ENCODE peak calls at places on chromosome 2, in nine cellular contexts. S is endodermal cell, A is HCT116, P is MM.1S, L is astrocyte, X is kidney, D is fibroblast of lung, F is IMR-90, V is H9. R is an unnamed sample.

GRCh38 chr2:117536139-117536538 is 278.4 kb upstream of the DDX18 start:
- DNase-seq in F (no peak), D (no peak), A (no peak), V (peak; percentile 52), X (no peak), P (no peak), L (no peak), S (peak; percentile 57), R (no peak)

GRCh38 chr2:180747728-180748127 is 232.7 kb upstream of the UBE2E3 start:
- DNase-seq in V (no peak), S (no peak), D (peak; percentile 54), F (peak; percentile 10), A (no peak), P (no peak), L (peak; percentile 44), X (no peak), R (no peak)

GRCh38 chr2:159658887-159659437 is 42.6 kb upstream of the BAZ2B start:
- DNase-seq in X (no peak), F (no peak), D (peak; percentile 65), P (no peak), L (peak; percentile 52), S (no peak), V (no peak), A (no peak), R (no peak)

GRCh38 chr2:3301001-3301400 is 76.6 kb downstream of the EIPR1 start:
- DNase-seq in X (peak; percentile 4), L (no peak), D (peak; percentile 27), S (no peak), A (no peak), F (peak; percentile 41), V (no peak), P (no peak), R (no peak)

GRCh38 chr2:54503192-54503591 is 47.1 kb downstream of the SPTBN1 start:
- DNase-seq in A (no peak), S (peak; percentile 93), D (no peak), P (peak; percentile 33), L (no peak), V (peak; percentile 75), F (peak; percentile 24), X (no peak), R (peak; percentile 30)

GRCh38 chr2:64799592-64800252 is 146.0 kb upstream of the SERTAD2 start:
- DNase-seq in A (no peak), S (no peak), P (no peak), D (no peak), V (no peak), L (no peak), F (peak; percentile 13), X (no peak), R (no peak)

GRCh38 chr2:235850289-235850688 is 317.9 kb downstream of the GBX2 start:
- DNase-seq in A (no peak), V (no peak), L (no peak), P (no peak), D (no peak), X (no peak), F (no peak), S (peak; percentile 20), R (no peak)

GRCh38 chr2:109128466-109129355 is at the start of gene SH3RF3:
- DNase-seq in P (peak; percentile 52), V (peak; percentile 56), A (no peak), S (peak; percentile 82), L (peak; percentile 59), X (peak; percentile 89), D (peak; percentile 69), F (peak; percentile 53), R (peak; percentile 38)

GRCh38 chr2:85706604-85707296 is 12.6 kb downstream of the GNLY start:
- DNase-seq in P (no peak), L (no peak), A (no peak), X (no peak), F (no peak), V (no peak), S (no peak), D (no peak), R (no peak)

GRCh38 chr2:17430326-17430725 is 87.9 kb downstream of the RAD51AP2 start:
- DNase-seq in X (no peak), A (no peak), F (no peak), S (no peak), D (no peak), L (no peak), V (no peak), P (no peak), R (no peak)

GRCh38 chr2:133193544-133193943 is 374.7 kb downstream of the NCKAP5 start:
- DNase-seq in P (no peak), V (no peak), D (no peak), A (no peak), F (no peak), L (no peak), X (no peak), S (no peak), R (no peak)

GRCh38 chr2:133194068-133194655 is 374.1 kb downstream of the NCKAP5 start:
- DNase-seq in S (no peak), D (no peak), P (no peak), A (no peak), X (no peak), F (peak; percentile 41), V (no peak), L (no peak), R (no peak)

GRCh38 chr2:133198678-133199077 is 369.6 kb downstream of the NCKAP5 start:
- DNase-seq in A (no peak), P (no peak), S (no peak), X (no peak), L (no peak), D (no peak), V (no peak), F (no peak), R (no peak)

GRCh38 chr2:133194777-133195335 is 373.4 kb downstream of the NCKAP5 start:
- DNase-seq in V (no peak), X (no peak), L (no peak), D (no peak), A (no peak), S (no peak), F (no peak), P (no peak), R (no peak)

DNA sequence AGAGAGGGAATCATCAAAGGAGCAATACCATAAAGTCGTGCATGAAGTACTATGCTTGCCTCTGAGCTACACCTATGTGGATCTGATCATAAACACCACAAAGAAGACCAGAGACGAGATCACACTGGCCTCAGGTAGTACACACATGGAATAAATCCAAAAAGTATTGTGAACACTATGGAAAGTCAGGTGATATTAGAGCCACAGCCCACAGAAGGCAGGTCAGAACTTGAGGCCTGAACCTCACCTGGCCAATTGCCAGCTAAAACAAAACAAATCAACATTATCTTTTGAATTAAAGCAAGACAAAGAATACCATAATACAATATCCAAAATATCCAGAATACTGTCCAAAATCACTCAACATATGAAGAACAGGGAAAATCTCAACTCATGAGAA is 371.1 kb downstream of the NCKAP5 start:
- DNase-seq in S (no peak), L (no peak), D (no peak), X (no peak), V (no peak), A (no peak), F (no peak), P (no peak), R (no peak)
- H3K9ac ChIP-seq in S (no peak overlapping the region), L (no peak overlapping the region), D (no peak overlapping the region), X (no peak overlapping the region), V (no peak overlapping the region), A (no peak overlapping the region), F (no peak overlapping the region), P (no peak overlapping the region), R (no peak overlapping the region)

DNA sequence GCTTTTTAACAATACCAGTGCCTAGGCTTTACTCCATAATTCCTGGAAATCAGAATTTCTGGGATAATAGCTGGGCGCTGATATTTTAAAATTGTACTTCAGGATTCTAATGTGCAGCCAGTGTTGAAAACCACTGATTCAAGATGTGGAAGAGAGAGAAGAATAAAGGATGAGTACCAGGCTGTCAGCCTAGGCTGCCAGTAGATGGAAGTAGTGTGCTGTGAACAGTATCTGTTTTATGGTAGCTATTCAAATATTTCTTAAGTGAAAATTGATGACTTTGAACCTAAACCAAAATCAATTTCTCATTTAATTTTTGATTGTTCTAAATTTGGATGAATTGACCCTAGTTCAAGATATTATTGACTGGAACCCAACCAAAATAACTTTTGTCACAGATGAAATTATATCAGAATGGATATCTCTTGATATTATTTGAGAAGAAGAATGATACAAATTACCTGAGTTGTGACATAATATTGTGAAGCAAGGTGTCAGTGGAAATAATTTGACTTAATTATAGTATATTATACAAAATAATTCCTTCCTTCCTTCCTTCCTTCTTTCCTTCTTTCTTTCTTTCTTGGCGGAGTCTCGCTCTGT is 88.0 kb downstream of the COMMD1 start:
- DNase-seq in L (peak; percentile 20), A (peak; percentile 38), D (peak; percentile 41), X (no peak), F (peak; percentile 62), P (peak; percentile 35), V (no peak), S (no peak), R (peak; percentile 25)
- TF ChIP-seq CTCF in L (peak; percentile 74), A (peak; percentile 73), D (peak; percentile 79), X (peak; percentile 72), F (peak; percentile 77), P (peak; percentile 74), V (peak; percentile 85), S (peak; percentile 89), R (peak; percentile 54)

DNA sequence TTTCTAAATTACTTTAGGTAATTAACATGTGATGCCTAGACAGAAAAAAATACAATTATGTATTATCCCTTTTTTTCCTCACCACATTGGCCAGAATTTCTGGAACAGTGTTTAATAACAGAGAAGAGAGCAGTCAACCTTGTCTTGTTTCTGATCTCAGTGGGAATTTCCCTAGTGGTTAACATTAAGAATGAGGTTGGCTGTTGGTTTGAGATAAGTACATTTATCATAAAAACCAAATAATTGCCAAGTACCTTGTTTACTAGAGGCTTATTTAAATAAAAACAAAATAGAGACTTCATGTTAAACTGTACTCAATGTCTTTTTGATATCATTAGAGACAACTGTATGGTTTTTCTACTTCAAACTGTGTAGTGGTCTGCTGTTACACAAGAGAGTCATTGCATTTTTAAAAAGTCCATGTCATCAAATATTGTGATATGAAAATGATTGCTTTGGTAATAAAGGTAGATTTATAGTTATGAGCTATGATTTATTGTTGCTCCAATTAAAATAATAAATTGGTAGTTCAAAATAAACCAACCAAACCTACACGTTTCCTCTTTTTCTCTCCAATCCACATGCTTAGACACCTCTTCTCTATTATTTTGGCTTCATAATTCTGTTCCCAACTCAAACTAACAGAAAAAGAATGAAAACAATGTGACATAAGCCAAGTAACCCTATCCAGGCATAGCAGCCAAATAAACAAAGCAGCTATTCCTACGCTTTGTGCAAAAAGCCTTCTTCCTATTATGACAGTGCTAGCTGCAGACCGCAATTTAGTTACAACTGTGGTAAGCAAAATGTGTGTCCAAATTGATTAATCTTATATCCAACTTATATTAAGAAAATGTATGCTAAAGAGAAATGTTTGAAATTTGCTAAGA is 20.9 kb upstream of the TANK start:
- DNase-seq in S (no peak), F (peak; percentile 74), P (no peak), D (peak; percentile 69), L (peak; percentile 64), V (no peak), X (no peak), A (no peak), R (no peak)
- H3K9ac ChIP-seq in S (no peak overlapping the region), F (no peak overlapping the region), P (no peak overlapping the region), D (no peak overlapping the region), L (no peak overlapping the region), V (no peak overlapping the region), X (peak overlapping the region; percentile 14), A (no peak overlapping the region), R (no peak overlapping the region)

DNA sequence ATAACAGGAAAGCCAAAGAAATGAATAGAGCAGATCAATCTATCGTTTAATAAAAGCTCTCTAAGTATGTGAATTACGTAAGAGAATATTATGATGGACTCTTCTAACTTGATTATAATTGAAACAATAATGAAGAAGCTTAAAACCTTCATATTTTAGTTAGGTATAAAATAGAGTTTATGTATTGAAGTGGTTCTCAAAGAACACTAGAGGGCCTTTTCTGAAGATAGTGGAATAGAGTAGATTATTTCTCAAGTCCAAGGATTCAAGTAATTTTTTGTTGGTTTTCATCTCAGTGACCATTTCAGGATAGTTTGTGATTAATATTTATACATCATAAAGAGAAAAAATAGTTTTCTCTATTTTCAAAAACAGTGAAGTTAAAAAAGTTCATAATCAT is 97.7 kb downstream of the NBEAL1 start:
- DNase-seq in F (no peak), X (no peak), P (no peak), L (no peak), D (no peak), A (no peak), V (no peak), S (no peak), R (no peak)
- TF ChIP-seq CTCF in F (no peak), X (no peak), P (no peak), L (no peak), D (no peak), A (no peak), V (no peak), S (peak; percentile 51), R (no peak)

R was measured in colonic mucosa.